ENCODE peak calls at places on chromosomes 3 and 15, in four cellular contexts. Q is kidney, D is GM23248, L is H9. J is an unnamed sample.

GRCh38 chr3:97979610-97980009 is 7.4 kb upstream of the RIOX2 start:
- DNase-seq in Q (no peak), D (no peak), L (peak), J (peak)

GRCh38 chr3:72892870-72893269 is 5.0 kb downstream of the GXYLT2 start:
- DNase-seq in Q (no peak), D (no peak), L (peak), J (peak)

GRCh38 chr3:14563946-14564539 is 23.9 kb upstream of the GRIP2 start:
- DNase-seq in Q (no peak), D (no peak), L (no peak), J (no peak)

GRCh38 chr15:35771878-35772442 is 226.0 kb upstream of the DPH6 start:
- DNase-seq in Q (no peak), D (no peak), L (no peak), J (no peak)

GRCh38 chr3:148227534-148227933 is 470.2 kb upstream of the AGTR1 start:
- DNase-seq in Q (no peak), D (no peak), L (no peak), J (no peak)

GRCh38 chr15:80817901-80818300 is 38.7 kb downstream of the CEMIP start:
- DNase-seq in Q (no peak), D (no peak), L (no peak), J (no peak)

GRCh38 chr3:141360888-141361598 is 7.3 kb upstream of the ZBTB38 start:
- DNase-seq in Q (no peak), D (peak), L (no peak), J (peak)

GRCh38 chr3:105829879-105830622 is 38.8 kb downstream of the CBLB start:
- DNase-seq in Q (no peak), D (peak), L (no peak), J (no peak)

GRCh38 chr15:31270767-31271166 is 55.9 kb upstream of the KLF13 start:
- DNase-seq in Q (no peak), D (no peak), L (peak), J (peak)

GRCh38 chr3:19725000-19725399 is 209.0 kb downstream of the EFHB start:
- DNase-seq in Q (no peak), D (no peak), L (no peak), J (no peak)

GRCh38 chr3:105559856-105560255 is 193.1 kb downstream of the ALCAM start:
- DNase-seq in Q (no peak), D (no peak), L (no peak), J (no peak)

GRCh38 chr3:168094877-168095610 is 680 bp downstream of the GOLIM4 start:
- DNase-seq in Q (peak), D (peak), L (peak), J (peak)

GRCh38 chr3:13125092-13126015 is 52.1 kb upstream of the IQSEC1 start:
- DNase-seq in Q (peak), D (no peak), L (no peak), J (peak)

GRCh38 chr3:150454085-150454484 is 46.0 kb downstream of the TSC22D2 start:
- DNase-seq in Q (no peak), D (no peak), L (no peak), J (no peak)

GRCh38 chr3:160980740-160981139 is 124.4 kb downstream of the B3GALNT1 start:
- DNase-seq in Q (no peak), D (no peak), L (no peak), J (no peak)

GRCh38 chr3:176415896-176416295 is 781.4 kb downstream of the TBL1XR1 start:
- DNase-seq in Q (no peak), D (no peak), L (no peak), J (no peak)

GRCh38 chr3:9787714-9788113 is 4.6 kb downstream of the TADA3 start:
- DNase-seq in Q (no peak), D (no peak), L (no peak), J (no peak)

GRCh38 chr3:17287006-17287689 is 402.4 kb downstream of the PLCL2 start:
- DNase-seq in Q (no peak), D (no peak), L (no peak), J (no peak)

GRCh38 chr3:150348500-150348899 is 59.6 kb upstream of the TSC22D2 start:
- DNase-seq in Q (no peak), D (peak), L (no peak), J (no peak)

GRCh38 chr3:114179575-114179974 is 723 bp upstream of the DRD3 start:
- DNase-seq in Q (no peak), D (peak), L (peak), J (peak)

GRCh38 chr3:79200456-79200855 is 567.3 kb downstream of the ROBO1 start:
- DNase-seq in Q (no peak), D (no peak), L (no peak), J (no peak)

GRCh38 chr3:33775363-33775762 is 23.1 kb upstream of the PDCD6IP start:
- DNase-seq in Q (no peak), D (peak), L (no peak), J (no peak)

GRCh38 chr15:69893863-69894262 is 203.9 kb downstream of the TLE3 start:
- DNase-seq in Q (no peak), D (peak), L (no peak), J (peak)

GRCh38 chr3:126473292-126474168 is 2.2 kb downstream of the ZXDC start:
- DNase-seq in Q (peak), D (no peak), L (no peak), J (no peak)

GRCh38 chr3:110697961-110698360 is 373.7 kb upstream of the NECTIN3 start:
- DNase-seq in Q (no peak), D (peak), L (no peak), J (no peak)

GRCh38 chr3:87088366-87088983 is 97.5 kb upstream of the VGLL3 start:
- DNase-seq in Q (no peak), D (peak), L (no peak), J (no peak)

GRCh38 chr3:69181592-69182211 is 59.3 kb upstream of the LMOD3 start:
- DNase-seq in Q (no peak), D (peak), L (no peak), J (no peak)

GRCh38 chr3:171880471-171880870 is 37.3 kb downstream of the TMEM212 start:
- DNase-seq in Q (no peak), D (no peak), L (no peak), J (no peak)

GRCh38 chr3:123750209-123750608 is 133.9 kb downstream of the MYLK start:
- DNase-seq in Q (no peak), D (no peak), L (no peak), J (no peak)

GRCh38 chr3:123751478-123751877 is 132.7 kb downstream of the MYLK start:
- DNase-seq in Q (no peak), D (peak), L (no peak), J (no peak)

GRCh38 chr3:123753321-123753720 is 130.8 kb downstream of the MYLK start:
- DNase-seq in Q (no peak), D (no peak), L (no peak), J (no peak)

GRCh38 chr3:123750659-123751420 is 133.3 kb downstream of the MYLK start:
- DNase-seq in Q (no peak), D (peak), L (peak), J (peak)

DNA sequence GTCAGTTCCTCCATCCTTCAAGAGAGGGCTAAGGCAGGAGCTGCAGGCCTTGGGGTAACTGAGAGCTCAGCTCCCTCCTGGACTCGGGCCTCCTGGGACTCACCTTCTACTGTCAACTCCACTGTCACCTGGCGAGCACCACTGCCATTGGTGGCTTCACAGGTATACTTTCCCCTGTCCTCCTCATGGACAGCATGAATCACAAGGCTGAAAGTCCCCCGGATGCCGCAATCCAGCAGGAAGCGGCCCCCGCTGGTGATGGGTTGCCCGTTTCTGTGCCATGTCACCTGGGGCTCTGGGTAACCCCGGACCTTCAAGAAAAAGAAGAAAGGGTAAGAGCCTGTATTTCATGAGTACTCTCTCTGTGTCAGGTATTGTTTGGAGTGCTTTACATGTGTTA is 131.9 kb downstream of the MYLK start:
- DNase-seq in Q (no peak), D (no peak), L (no peak), J (no peak)
- H3K27ac ChIP-seq in Q (peak), D (no peak), L (no peak), J (no peak)

DNA sequence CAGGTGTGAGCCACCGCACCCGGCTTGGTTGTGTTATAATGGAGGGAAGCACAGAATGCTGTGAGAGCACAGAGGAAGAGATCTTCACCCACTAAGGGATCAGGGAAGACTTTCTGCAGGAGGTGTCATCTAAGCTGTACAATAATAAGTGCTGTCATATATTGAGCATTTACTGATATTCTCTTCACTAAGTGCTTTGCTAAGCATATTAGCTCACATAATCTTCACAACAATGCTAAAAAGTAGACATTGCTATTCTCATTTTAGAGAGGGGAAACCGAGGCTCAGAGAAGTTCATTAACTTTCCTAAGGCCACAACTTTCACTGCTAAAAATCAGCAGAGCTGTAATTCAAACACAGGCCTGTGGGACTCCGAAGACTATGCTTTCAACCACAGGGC is 115.3 kb downstream of the CORO2B start:
- DNase-seq in Q (no peak), D (no peak), L (no peak), J (no peak)
- H3K9ac ChIP-seq in Q (no peak), D (no peak), L (no peak), J (no peak)

GRCh38 chr15:64503640-64504039 is 43.3 kb downstream of the ZNF609 start:
- DNase-seq in Q (no peak), D (no peak), L (no peak), J (no peak)
- H3K27ac ChIP-seq in Q (no peak), D (peak), L (no peak), J (peak)

GRCh38 chr3:152270944-152271343 is 2.2 kb downstream of the MBNL1 start:
- DNase-seq in Q (no peak), D (peak), L (no peak), J (no peak)

GRCh38 chr3:152271465-152272035 is 2.8 kb downstream of the MBNL1 start:
- DNase-seq in Q (no peak), D (peak), L (no peak), J (no peak)

GRCh38 chr3:152270145-152270870 is 1.6 kb downstream of the MBNL1 start:
- DNase-seq in Q (no peak), D (peak), L (no peak), J (peak)

GRCh38 chr3:152269423-152270144 is 855 bp downstream of the MBNL1 start:
- DNase-seq in Q (peak), D (peak), L (peak), J (no peak)

DNA sequence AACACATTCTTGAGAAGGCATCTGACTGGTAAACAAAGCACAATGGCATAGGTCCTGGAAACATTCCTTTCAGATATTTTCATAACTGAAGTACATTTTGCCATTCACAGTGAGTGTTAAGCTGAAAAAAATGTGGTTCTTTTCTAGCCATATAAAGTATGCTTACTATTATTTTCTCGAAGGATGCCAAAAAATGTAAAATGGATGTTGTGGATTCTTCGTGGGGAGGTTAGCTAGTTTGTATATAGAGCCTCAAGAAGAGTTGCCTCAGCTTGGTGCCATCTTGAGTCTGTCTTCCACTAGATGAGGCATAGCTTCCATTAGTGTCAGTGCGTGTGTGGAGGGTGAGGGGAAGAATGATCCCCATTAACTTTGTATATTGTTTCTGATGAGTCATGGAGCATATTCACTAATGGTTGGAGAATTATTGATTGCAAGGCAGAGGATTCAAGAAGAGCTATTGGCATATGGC is 4.1 kb downstream of the MBNL1 start:
- DNase-seq in Q (no peak), D (peak), L (no peak), J (no peak)
- H3K9ac ChIP-seq in Q (no peak), D (peak), L (no peak), J (no peak)

GRCh38 chr15:83694030-83694429 is 40.1 kb downstream of the ADAMTSL3 start:
- DNase-seq in Q (no peak), D (no peak), L (peak), J (peak)
- H3K27ac ChIP-seq in Q (no peak), D (no peak), L (no peak), J (no peak)

GRCh38 chr15:57446393-57446792 is 70.1 kb downstream of the CGNL1 start:
- DNase-seq in Q (no peak), D (no peak), L (no peak), J (no peak)
- H3K9ac ChIP-seq in Q (no peak), D (no peak), L (no peak), J (no peak)

GRCh38 chr3:11156026-11156410 is 1.7 kb downstream of the HRH1 start:
- DNase-seq in Q (no peak), D (no peak), L (no peak), J (no peak)

GRCh38 chr3:11162401-11163345 is 8.4 kb downstream of the HRH1 start:
- DNase-seq in Q (no peak), D (no peak), L (no peak), J (no peak)

GRCh38 chr3:11161666-11162065 is 7.4 kb downstream of the HRH1 start:
- DNase-seq in Q (no peak), D (no peak), L (peak), J (peak)

GRCh38 chr3:11157406-11157805 is 3.1 kb downstream of the HRH1 start:
- DNase-seq in Q (no peak), D (no peak), L (no peak), J (no peak)

DNA sequence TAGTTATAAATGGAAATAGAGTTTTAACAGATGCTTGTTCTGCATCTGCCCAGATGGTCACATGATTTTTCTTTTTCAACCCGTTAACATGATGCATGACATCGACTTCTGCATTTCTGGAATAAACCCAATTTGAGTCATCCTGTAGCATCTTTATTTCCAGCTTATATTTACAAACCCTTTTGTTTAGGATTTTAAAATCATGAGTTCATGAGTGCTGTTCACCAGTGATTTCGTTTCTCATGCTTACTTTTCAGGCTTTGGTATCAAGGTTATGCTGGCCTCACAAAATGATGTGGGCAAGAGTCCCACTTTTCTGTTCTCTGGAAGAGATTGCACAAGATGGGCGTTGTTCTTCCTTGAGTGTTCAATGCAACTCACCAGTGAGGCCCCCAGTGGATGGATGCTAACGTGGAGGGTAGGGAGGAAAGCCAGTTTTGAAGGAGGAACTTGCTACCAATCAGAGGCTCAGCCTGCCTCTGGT is 5.2 kb downstream of the HRH1 start:
- DNase-seq in Q (no peak), D (peak), L (no peak), J (no peak)
- H3K27ac ChIP-seq in Q (no peak), D (peak), L (no peak), J (no peak)

GRCh38 chr15:99279290-99279689 is 28.0 kb downstream of the LRRC28 start:
- DNase-seq in Q (no peak), D (no peak), L (no peak), J (no peak)

GRCh38 chr15:99283739-99284138 is 32.5 kb downstream of the LRRC28 start:
- DNase-seq in Q (no peak), D (no peak), L (no peak), J (no peak)

GRCh38 chr15:99279783-99280307 is 28.6 kb downstream of the LRRC28 start:
- DNase-seq in Q (no peak), D (no peak), L (no peak), J (no peak)

DNA sequence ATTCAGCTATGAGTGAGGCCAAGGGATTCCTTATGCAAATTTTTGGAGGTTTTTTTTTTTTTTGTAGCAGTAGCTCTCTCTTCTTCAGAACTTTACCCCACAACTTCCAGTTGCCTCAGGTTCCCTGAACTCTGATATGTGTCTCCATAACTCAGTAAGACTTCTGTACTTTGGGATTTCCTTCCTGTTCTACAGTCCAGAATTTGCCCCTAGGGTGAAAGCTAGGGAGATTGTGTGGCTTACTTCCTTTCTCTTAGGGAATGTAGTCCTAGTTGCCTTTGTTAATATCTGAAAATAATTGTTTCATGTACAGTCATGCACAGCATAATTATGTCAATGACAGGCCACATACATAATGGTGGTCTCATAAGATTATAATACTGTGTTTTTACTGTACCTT is 30.8 kb downstream of the LRRC28 start:
- DNase-seq in Q (no peak), D (no peak), L (no peak), J (no peak)
- H3K9ac ChIP-seq in Q (no peak), D (no peak), L (no peak), J (no peak)

J was measured in endodermal cell.